ENCODE peak calls at places on chromosomes 6 and 20, in four cellular contexts. One of them, this sample, is unnamed.
A peak's percentile ranks its signal among the peaks of the same experiment; 100 is the strongest.

GRCh38 chr6:3919130-3919628 is 70.0 kb downstream of the FAM50B start:
- DNase-seq in psoas muscle: peak; percentile 34
- DNase-seq in hepatocyte: no peak
- DNase-seq in fibroblast of lung: no peak
- DNase-seq in this sample: no peak

GRCh38 chr6:91509711-91510110 is 922.8 kb upstream of the MAP3K7 start:
- DNase-seq in fibroblast of lung: no peak
- DNase-seq in psoas muscle: no peak
- DNase-seq in hepatocyte: no peak
- DNase-seq in this sample: no peak

GRCh38 chr6:105892577-105893262 is 193.4 kb upstream of the PRDM1 start:
- DNase-seq in fibroblast of lung: peak; percentile 52
- DNase-seq in psoas muscle: no peak
- DNase-seq in hepatocyte: peak; percentile 20
- DNase-seq in this sample: no peak

GRCh38 chr6:44203955-44204354 is 12.8 kb upstream of the MYMX start:
- DNase-seq in psoas muscle: no peak
- DNase-seq in hepatocyte: no peak
- DNase-seq in fibroblast of lung: no peak
- DNase-seq in this sample: no peak

GRCh38 chr6:143677891-143678737 is at the start of gene PHACTR2:
- DNase-seq in psoas muscle: peak; percentile 80
- DNase-seq in fibroblast of lung: peak; percentile 77
- DNase-seq in hepatocyte: peak; percentile 88
- DNase-seq in this sample: peak; percentile 76

GRCh38 chr6:43246301-43247114 is 3.2 kb downstream of the TTBK1 start:
- DNase-seq in fibroblast of lung: no peak
- DNase-seq in hepatocyte: peak; percentile 53
- DNase-seq in psoas muscle: peak; percentile 52
- DNase-seq in this sample: peak; percentile 31

GRCh38 chr6:31004285-31004684 is 6.0 kb upstream of the MUC22 start:
- DNase-seq in psoas muscle: no peak
- DNase-seq in fibroblast of lung: peak; percentile 17
- DNase-seq in hepatocyte: no peak
- DNase-seq in this sample: no peak

GRCh38 chr6:33726696-33727095 is 15.2 kb upstream of the UQCC2 start:
- DNase-seq in hepatocyte: no peak
- DNase-seq in fibroblast of lung: no peak
- DNase-seq in psoas muscle: no peak
- DNase-seq in this sample: no peak

GRCh38 chr6:111559193-111560097 is 46.2 kb downstream of the TRAF3IP2 start:
- DNase-seq in hepatocyte: no peak
- DNase-seq in fibroblast of lung: no peak
- DNase-seq in psoas muscle: peak; percentile 35
- DNase-seq in this sample: peak; percentile 76

GRCh38 chr6:162562041-162562440 is 165.5 kb downstream of the PRKN start:
- DNase-seq in psoas muscle: no peak
- DNase-seq in hepatocyte: no peak
- DNase-seq in fibroblast of lung: no peak
- DNase-seq in this sample: no peak

GRCh38 chr6:33861722-33862121 is 57.9 kb upstream of the MLN start:
- DNase-seq in psoas muscle: no peak
- DNase-seq in hepatocyte: no peak
- DNase-seq in fibroblast of lung: no peak
- DNase-seq in this sample: no peak

GRCh38 chr6:137115653-137116052 is 57.8 kb downstream of the IL22RA2 start:
- DNase-seq in hepatocyte: no peak
- DNase-seq in psoas muscle: no peak
- DNase-seq in fibroblast of lung: no peak
- DNase-seq in this sample: no peak

GRCh38 chr6:99852031-99852430 is 142.0 kb downstream of the MCHR2 start:
- DNase-seq in fibroblast of lung: no peak
- DNase-seq in hepatocyte: no peak
- DNase-seq in psoas muscle: no peak
- DNase-seq in this sample: no peak

GRCh38 chr6:68443704-68444103 is 191.4 kb upstream of the ADGRB3 start:
- DNase-seq in fibroblast of lung: no peak
- DNase-seq in hepatocyte: no peak
- DNase-seq in psoas muscle: no peak
- DNase-seq in this sample: no peak

DNA sequence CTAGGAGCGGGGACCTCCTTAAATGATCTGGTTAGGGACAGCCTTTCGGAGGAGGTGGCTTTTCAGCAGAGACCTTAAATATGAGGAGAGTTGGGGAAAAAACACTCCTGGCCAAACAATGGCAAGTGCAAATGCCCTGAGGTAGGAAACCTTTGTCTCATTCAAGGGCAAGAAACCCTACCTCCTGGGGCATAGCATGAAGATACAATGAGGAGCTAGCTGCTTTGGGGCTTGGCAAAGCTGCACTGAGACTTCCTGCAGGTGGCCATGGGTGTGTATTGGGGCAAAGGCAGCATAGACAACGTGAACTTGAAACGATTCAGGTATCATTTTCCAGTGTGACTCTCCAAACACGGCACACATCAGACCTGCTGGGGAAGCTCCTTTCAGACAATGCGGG is 30.7 kb downstream of the PMEPA1 start:
- DNase-seq in hepatocyte: no peak
- DNase-seq in fibroblast of lung: no peak
- DNase-seq in psoas muscle: no peak
- DNase-seq in this sample: no peak
- H3K4me3 ChIP-seq in hepatocyte: no peak overlapping the region
- H3K4me3 ChIP-seq in fibroblast of lung: no peak overlapping the region
- H3K4me3 ChIP-seq in psoas muscle: no peak overlapping the region
- H3K4me3 ChIP-seq in this sample: no peak overlapping the region

GRCh38 chr6:51768087-51768486 is 319.3 kb downstream of the PKHD1 start:
- DNase-seq in hepatocyte: no peak
- DNase-seq in fibroblast of lung: no peak
- DNase-seq in psoas muscle: no peak
- DNase-seq in this sample: no peak
- H3K36me3 ChIP-seq in hepatocyte: no peaks in the 10 kb centered on the region
- H3K36me3 ChIP-seq in fibroblast of lung: no peaks in the 10 kb centered on the region
- H3K36me3 ChIP-seq in psoas muscle: no peaks in the 10 kb centered on the region
- H3K36me3 ChIP-seq in this sample: no peaks in the 10 kb centered on the region

GRCh38 chr20:2804921-2805681 is 4.7 kb upstream of the CPXM1 start:
- DNase-seq in hepatocyte: no peak
- DNase-seq in psoas muscle: no peak
- DNase-seq in fibroblast of lung: no peak
- DNase-seq in this sample: no peak
- TF ChIP-seq CTCF in hepatocyte: no peak
- TF ChIP-seq CTCF in psoas muscle: no peak
- TF ChIP-seq CTCF in fibroblast of lung: no peak
- TF ChIP-seq CTCF in this sample: no peak

DNA sequence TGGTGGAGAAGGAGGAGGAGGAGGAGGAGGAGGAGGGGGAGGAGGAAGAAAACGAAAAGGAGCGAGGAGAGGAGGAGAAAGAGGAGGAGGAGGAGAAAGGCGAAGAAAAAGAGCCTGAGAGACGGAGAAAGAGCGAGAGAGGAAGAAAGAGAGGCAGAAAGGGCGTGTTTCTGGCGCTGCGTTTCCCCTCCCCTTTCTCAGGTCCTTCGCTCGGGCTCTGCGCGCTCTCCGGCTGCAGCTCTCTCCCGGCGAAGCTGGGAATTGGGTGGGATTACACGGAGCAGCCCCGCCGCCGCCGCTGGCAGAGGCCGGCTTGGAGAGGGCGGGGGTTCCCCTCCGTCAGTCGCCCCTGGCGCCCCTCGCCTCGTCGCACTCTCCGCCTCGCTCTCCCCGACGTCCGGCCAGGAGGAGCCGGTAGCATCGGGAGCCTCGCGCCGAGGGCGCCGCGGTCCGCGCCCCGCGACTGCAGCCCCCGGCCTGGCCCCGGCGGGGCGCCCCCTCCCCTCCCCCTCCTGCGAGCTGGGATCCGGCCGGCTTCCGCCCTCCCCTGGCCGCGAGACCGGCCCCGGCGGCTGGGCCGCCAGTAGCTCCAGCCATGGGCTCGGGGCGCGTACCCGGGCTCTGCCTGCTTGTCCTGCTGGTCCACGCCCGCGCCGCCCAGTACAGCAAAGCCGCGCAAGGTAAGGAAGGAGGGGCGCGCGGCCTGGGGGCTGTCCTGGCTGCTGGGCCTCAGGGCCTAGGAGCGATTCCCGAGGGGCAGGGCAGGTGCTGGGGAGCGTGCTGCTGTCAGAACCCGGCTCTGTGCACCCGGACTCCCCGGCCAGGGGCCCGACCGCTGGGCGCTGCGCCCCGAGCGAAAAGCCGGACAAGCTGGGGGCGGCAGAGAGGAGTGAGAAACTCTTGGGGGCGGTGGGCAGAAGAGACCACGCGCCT is at the start of gene SCUBE3:
- DNase-seq in fibroblast of lung: peak; percentile 57
- DNase-seq in psoas muscle: peak; percentile 27
- DNase-seq in hepatocyte: peak; percentile 76
- DNase-seq in this sample: no peak
- H3K4me3 ChIP-seq in fibroblast of lung: peak within 1 kb of the TSS; percentile 44
- H3K4me3 ChIP-seq in psoas muscle: peak within 1 kb of the TSS; percentile 68
- H3K4me3 ChIP-seq in hepatocyte: peak within 1 kb of the TSS; percentile 78
- H3K4me3 ChIP-seq in this sample: peak within 1 kb of the TSS; percentile 12

DNA sequence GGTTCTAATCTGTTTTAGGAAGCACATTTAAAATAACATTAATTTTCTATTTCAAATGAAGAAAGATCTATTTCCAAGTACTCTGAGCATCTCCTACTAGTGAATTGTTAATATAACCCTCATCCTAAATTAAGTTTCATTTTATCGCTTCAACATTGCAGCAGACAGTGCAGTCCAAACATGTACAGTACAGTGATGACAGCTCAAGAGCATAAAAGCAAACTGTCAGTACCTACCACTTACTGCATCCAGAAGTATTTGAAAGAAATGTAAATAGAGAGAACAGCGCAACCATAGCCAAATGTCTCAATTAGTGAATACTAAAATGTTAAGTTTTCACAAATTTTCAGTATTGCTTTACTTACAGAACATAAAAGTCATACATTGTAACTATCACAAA is 179.4 kb downstream of the ISM1 start:
- DNase-seq in fibroblast of lung: no peak
- DNase-seq in hepatocyte: no peak
- DNase-seq in psoas muscle: no peak
- DNase-seq in this sample: no peak
- H3K36me3 ChIP-seq in fibroblast of lung: no peaks in the 10 kb centered on the region
- H3K36me3 ChIP-seq in hepatocyte: no peaks in the 10 kb centered on the region
- H3K36me3 ChIP-seq in psoas muscle: no peaks in the 10 kb centered on the region
- H3K36me3 ChIP-seq in this sample: no peaks in the 10 kb centered on the region

DNA sequence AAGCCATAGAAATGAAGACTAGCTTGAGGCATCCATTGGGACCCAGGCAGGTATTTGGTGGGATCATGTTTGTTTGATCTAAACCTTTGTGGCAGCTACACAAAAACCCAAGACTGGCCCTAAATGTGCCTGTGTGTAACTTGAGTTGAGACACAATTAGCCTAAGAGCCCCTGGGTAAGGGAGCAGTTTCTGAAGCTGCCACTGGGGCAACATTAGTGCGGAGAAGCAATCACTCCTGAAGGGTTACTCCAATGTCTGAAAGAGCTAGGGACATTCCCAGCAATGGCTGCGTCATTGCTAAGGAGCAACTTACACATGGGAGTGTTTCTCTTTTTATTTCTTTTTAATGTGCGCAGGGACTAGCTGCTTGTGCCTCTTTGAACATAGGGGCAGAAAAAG is 67.9 kb upstream of the EEF1E1 start:
- DNase-seq in fibroblast of lung: no peak
- DNase-seq in psoas muscle: no peak
- DNase-seq in hepatocyte: no peak
- DNase-seq in this sample: no peak
- TF ChIP-seq CTCF in fibroblast of lung: no peak
- TF ChIP-seq CTCF in psoas muscle: no peak
- TF ChIP-seq CTCF in hepatocyte: no peak
- TF ChIP-seq CTCF in this sample: no peak

DNA sequence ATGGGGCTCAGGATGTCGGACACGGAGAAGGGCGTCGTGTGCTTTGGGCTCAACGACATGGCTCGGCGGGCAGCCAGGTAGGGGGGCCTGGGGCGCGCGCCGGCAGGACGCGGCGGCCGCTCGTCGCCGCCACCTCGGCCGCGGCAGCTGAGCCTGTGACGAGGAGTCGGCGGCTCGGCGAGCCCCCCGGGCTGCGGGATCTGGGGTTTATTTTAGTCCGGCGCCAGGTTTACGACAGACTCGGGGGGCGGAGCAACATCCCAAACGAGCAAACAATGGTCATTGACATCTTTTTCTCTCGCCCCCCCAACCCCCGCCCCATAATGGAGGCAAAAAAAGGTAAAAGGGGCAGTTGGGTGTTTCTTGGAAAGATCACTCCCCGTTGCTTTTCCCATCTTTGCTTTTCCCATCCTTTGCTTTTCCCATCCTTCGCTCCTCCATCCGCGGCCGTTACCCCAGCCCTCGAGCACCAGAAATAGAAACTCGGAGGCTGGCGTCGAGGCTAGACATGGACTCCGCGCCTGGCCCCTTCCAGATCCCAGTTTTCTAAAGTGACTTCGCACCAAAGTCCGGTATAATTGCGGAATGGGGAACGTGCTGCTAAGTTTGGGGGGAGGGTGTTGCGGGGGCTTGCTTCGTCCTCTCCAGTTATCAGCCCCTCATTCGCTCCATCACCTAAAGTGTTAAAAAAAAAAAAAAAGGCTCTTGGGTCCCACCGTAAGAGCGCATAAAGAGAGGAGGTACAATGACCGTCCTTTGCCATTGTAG is at the start of gene NKX2-4:
- DNase-seq in hepatocyte: peak; percentile 12
- DNase-seq in psoas muscle: no peak
- DNase-seq in fibroblast of lung: peak; percentile 36
- DNase-seq in this sample: no peak
- H3K4me3 ChIP-seq in hepatocyte: no peak within 1 kb of the TSS
- H3K4me3 ChIP-seq in psoas muscle: peak within 1 kb of the TSS; percentile 46
- H3K4me3 ChIP-seq in fibroblast of lung: no peak within 1 kb of the TSS
- H3K4me3 ChIP-seq in this sample: no peak within 1 kb of the TSS

DNA sequence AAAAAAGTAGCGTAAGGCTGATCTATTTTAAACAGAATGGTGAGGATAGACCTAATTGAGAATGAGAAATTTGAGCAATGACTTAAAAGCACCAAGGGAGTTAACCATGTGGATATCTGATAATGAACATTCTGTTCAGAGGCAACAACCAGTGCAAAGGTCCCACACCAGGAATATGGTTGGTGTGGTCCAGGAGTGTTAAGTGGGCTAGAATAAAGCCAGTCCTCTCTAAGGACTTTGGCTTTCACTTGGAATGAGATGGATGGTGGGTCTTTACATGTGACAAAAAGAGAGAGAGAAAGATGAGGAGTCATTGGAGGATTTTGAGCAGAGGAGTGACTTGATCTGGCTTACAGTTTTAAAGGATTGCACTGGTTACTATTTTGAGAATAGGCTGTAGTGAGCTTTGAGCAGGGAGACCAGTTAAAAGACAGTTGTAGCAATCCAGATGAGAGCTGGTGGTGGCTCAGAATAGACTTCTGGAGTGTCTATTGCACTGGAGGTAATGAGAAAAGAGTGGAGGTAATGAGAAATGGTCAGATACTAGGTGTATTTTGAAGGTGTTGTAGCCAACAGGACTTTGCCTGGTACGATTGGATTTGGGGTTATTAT is 89.8 kb downstream of the SCAF8 start:
- DNase-seq in fibroblast of lung: no peak
- DNase-seq in psoas muscle: no peak
- DNase-seq in hepatocyte: no peak
- DNase-seq in this sample: no peak
- H3K36me3 ChIP-seq in fibroblast of lung: peaks cover 5% of the 10 kb centered on the region
- H3K36me3 ChIP-seq in psoas muscle: peaks cover 82% of the 10 kb centered on the region
- H3K36me3 ChIP-seq in hepatocyte: peaks cover 4% of the 10 kb centered on the region
- H3K36me3 ChIP-seq in this sample: no peaks in the 10 kb centered on the region

This sample was measured in uterus.